ENCODE peak calls at places on chromosomes 13 and 19, in six cellular contexts. P, V, C, I, L and O are unnamed samples.

GRCh38 chr13:80339841-80340642 is 884 bp downstream of the SPRY2 start:
- DNase-seq in L (no peak), V (no peak), P (peak), I (peak), C (peak), O (no peak)

GRCh38 chr13:79936368-79937136 is 404.4 kb downstream of the SPRY2 start:
- DNase-seq in C (peak), V (no peak), P (no peak), L (no peak), I (peak), O (peak)

GRCh38 chr13:46961719-46962118 is 64.9 kb upstream of the HTR2A start:
- DNase-seq in P (no peak), C (no peak), V (no peak), L (no peak), I (peak), O (peak)

GRCh38 chr13:94201022-94201421 is 278.5 kb downstream of the DCT start:
- DNase-seq in L (no peak), P (no peak), V (no peak), C (no peak), I (no peak), O (no peak)

GRCh38 chr19:49766938-49767315 is at the start of gene AP2A1:
- DNase-seq in C (no peak), V (no peak), L (no peak), I (no peak), P (no peak), O (no peak)

GRCh38 chr13:43686557-43686956 is 100.2 kb downstream of the ENOX1 start:
- DNase-seq in L (no peak), V (no peak), P (no peak), I (peak), C (peak), O (peak)

GRCh38 chr19:14339741-14340140 is 41.5 kb upstream of the ADGRE5 start:
- DNase-seq in C (no peak), P (no peak), V (no peak), I (no peak), L (no peak), O (no peak)

GRCh38 chr13:44810067-44810840 is 179.0 kb downstream of the NUFIP1 start:
- DNase-seq in I (no peak), P (no peak), V (no peak), L (no peak), C (no peak), O (no peak)

GRCh38 chr13:111345682-111346081 is 25.2 kb downstream of the TEX29 start:
- DNase-seq in P (no peak), I (no peak), C (no peak), L (no peak), V (no peak), O (no peak)

GRCh38 chr19:45827459-45828093 is 12.5 kb upstream of the RSPH6A start:
- DNase-seq in P (peak), V (no peak), L (no peak), I (no peak), C (no peak), O (no peak)
- H3K27ac ChIP-seq in P (no peak), V (no peak), L (no peak), I (peak), C (no peak), O (no peak)

DNA sequence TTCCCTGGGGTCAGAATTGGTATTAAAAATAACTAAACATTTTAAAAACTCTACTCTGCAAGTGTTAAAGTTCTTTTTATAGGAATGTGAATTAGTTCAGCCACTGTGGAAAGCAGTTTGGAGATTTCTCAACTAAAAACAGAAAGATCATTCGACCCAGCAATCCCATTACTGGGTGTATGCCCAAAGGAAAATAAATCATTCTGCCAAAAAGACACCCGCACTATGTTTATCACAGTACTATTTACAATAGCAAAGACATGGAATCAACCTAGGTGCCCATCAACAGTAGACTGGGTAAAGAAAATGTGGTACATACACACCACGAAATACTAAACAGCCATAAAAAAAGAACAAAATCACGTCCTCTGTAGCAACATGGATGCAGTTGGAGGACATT is 657 bp upstream of the THSD1 start:
- DNase-seq in V (no peak), I (no peak), L (no peak), P (no peak), C (no peak), O (no peak)
- H3K27ac ChIP-seq in V (no peak), I (peak), L (peak), P (no peak), C (peak), O (peak)

DNA sequence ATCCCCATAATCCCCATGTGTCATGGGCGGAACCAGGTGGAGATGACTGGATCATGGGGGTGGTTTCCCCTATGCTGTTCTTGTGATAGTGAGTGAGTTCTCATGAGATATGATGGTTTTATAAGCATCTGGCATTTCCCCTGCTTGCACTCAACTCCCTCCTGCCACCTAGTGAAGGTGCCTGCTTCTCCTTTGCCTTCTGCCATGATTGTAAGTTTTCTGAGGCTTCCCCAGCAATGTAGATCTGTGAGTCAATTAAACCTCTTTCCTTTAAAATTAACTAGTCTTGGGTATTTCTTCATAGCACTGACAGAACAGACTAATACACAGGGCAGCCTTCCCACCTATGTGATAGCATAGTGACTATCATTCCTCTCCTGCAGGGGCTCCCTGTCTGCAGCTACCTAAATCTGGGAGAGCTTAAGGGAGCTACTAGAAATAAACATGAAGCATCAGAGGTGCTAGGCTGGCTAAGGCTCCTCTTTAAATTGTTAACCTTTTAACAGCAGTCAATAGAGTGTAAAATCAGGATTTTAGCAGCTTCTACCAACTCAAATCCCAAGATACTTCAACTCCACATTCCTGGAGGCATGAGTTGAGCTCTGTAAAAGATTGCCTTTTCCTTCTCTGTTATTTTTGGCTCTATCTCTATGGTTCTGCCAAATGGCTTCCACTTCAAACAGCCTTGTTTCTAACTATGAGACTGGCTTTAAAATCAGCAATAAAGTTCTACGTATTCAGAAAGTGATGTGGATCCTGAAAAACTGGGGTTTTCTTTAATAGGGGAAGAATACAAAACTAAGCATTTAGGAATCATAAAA is 112.3 kb downstream of the VWA8 start:
- DNase-seq in L (no peak), C (no peak), P (no peak), I (no peak), V (no peak), O (no peak)
- H3K27ac ChIP-seq in L (no peak), C (peak), P (peak), I (no peak), V (no peak), O (no peak)

DNA sequence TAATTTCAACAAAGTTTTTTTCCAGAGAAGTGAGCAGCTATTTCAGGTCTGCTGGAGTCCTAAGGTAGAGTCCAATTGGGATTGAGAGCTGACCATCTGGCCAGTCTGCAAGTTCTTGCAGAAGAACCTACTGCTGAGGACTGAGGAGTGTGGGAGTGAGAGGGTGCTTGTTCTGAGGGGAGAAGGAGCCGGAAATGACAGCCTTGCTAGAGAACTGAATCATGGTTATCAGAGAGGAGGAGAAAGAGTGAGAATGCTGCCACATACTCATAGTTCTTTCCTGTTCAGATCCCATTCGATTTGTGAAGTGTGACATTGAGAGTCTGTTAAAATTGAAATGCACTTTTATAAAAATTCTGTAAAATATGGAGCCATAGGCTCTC is 350.0 kb downstream of the KCNRG start:
- DNase-seq in P (no peak), V (no peak), C (no peak), L (no peak), I (no peak), O (no peak)
- H3K27ac ChIP-seq in P (no peak), V (peak), C (no peak), L (no peak), I (no peak), O (no peak)

DNA sequence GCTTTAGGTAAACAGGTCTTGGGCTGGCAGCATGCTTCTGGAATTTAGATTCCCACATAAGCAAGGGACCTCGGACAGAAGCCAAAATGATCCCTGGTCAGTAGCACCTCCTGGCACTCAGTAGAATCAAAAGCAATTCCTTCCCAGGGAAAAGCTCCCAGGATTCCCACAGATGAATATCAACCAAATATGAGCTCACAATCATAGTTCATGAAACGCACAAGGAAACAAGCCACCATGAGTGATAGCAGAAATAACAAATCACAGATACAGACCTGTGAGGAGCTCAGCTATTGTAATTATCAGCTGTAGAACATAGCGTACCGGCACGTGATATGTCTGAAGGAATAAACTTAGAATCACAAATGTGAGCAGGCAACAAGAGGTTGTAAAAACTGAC is 21.8 kb upstream of the PLAUR start:
- DNase-seq in V (no peak), L (no peak), C (no peak), I (no peak), P (no peak), O (no peak)
- H3K27ac ChIP-seq in V (no peak), L (no peak), C (no peak), I (no peak), P (no peak), O (no peak)

GRCh38 chr19:4453232-4454179 is 4.1 kb downstream of the UBXN6 start:
- DNase-seq in C (no peak), P (no peak), I (no peak), V (no peak), L (no peak), O (no peak)
- H3K27ac ChIP-seq in C (no peak), P (no peak), I (peak), V (no peak), L (no peak), O (no peak)

GRCh38 chr13:40982772-40983171 is 36.3 kb downstream of the ELF1 start:
- DNase-seq in C (peak), V (no peak), L (no peak), P (no peak), I (no peak), O (no peak)
- H3K27ac ChIP-seq in C (peak), V (peak), L (peak), P (no peak), I (no peak), O (peak)

DNA sequence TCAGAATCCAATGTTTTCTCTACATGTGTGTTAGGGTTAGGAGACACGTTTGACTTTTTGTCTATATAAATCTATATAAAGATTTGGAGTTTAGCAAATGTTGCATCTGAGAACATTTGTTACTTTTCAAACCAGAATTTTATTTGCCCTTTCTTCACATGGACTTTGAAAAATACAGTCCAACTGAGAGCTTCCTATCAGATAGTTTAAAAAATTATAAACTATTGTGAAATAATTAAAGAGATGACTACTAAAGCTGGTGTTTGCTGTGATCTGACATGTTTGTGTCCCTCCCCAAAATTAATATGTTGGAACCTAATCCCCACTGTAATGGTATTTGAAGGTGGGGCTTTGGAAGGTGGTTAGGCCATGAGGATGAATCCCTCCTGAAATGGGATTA is 297.1 kb downstream of the ITGBL1 start:
- DNase-seq in P (no peak), L (no peak), V (no peak), C (no peak), I (no peak), O (no peak)
- H3K27ac ChIP-seq in P (no peak), L (no peak), V (no peak), C (no peak), I (no peak), O (no peak)

DNA sequence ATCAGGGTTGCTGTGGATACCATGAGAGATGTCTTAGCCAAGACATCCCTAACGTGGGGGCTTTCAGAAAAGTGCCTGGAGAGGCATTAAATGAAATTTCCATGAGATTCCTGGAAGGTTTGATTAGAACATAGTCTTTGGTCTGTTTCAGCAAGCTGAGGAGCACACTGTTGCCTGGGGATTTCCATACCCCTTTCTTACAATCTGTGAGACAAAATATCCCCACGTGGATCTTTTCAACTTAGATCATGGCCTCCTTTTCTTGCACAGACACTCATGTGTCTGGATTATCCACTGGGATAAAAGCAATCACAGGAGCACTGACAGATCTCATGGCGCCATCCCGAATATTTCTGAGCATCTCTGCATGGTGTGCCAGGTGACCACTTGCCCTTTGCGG is 41.7 kb downstream of the GPR12 start:
- DNase-seq in V (no peak), P (no peak), L (no peak), I (no peak), C (no peak), O (no peak)
- H3K27ac ChIP-seq in V (no peak), P (no peak), L (no peak), I (no peak), C (no peak), O (no peak)

DNA sequence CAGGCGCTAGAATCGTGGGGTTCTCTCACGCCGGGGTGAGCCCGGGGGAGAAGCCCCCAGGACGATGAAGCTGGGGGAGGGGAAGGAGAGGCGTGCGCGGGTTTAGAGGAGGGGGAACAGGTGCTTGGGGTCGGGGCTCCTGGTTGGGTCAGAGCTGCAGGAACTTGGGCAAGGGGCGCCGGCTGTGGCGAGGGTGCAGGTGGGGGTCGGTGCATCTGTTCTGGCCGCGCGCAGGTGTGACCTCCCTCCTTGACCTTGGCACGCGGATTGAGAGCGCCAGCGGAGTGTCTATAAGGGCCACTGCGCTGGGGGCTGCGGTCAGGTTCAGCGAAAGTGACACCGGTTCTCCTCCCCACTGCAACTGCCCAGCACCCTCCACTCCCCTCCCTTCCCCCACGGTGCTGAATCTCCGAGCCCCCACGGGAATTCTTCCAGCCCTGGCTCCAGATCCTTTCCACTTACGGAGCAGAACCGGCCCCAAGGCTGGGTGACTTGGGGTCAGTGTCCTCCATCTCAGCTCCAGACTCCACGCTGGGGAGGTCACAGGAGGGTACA is 618 bp downstream of the TMEM38A start:
- DNase-seq in P (peak), C (peak), I (no peak), V (no peak), L (no peak), O (no peak)
- H3K27ac ChIP-seq in P (no peak), C (peak), I (peak), V (no peak), L (peak), O (no peak)